ENCODE peak calls at places on chromosome 11, in nine cellular contexts. G, C, M, F, I, X, P, V and O are unnamed samples.

GRCh38 chr11:60743058-60743457 is 13.6 kb upstream of the MS4A15 start:
- DNase-seq in G (no peak), C (no peak), M (no peak), F (no peak), I (no peak), X (no peak), P (no peak), V (no peak), O (no peak)

GRCh38 chr11:77203901-77204755 is 76.1 kb downstream of the MYO7A start:
- DNase-seq in G (no peak), C (peak), M (no peak), F (no peak), I (no peak), X (no peak), P (no peak), V (peak), O (no peak)

GRCh38 chr11:35165416-35166368 is 26.7 kb downstream of the CD44 start:
- DNase-seq in G (no peak), C (no peak), M (peak), F (peak), I (no peak), X (no peak), P (no peak), V (no peak), O (peak)

GRCh38 chr11:7673724-7674434 is 579 bp upstream of the CYB5R2 start:
- DNase-seq in G (no peak), C (peak), M (no peak), F (no peak), I (no peak), X (no peak), P (no peak), V (peak), O (no peak)

GRCh38 chr11:134464196-134464595 is 52.2 kb upstream of the B3GAT1 start:
- DNase-seq in G (no peak), C (peak), M (no peak), F (no peak), I (no peak), X (no peak), P (no peak), V (no peak), O (no peak)

GRCh38 chr11:128394436-128395089 is 192.8 kb downstream of the ETS1 start:
- DNase-seq in G (no peak), C (no peak), M (no peak), F (no peak), I (no peak), X (no peak), P (no peak), V (peak), O (no peak)

GRCh38 chr11:10900686-10901415 is 43.0 kb upstream of the ZBED5 start:
- DNase-seq in G (no peak), C (no peak), M (no peak), F (no peak), I (no peak), X (no peak), P (no peak), V (no peak), O (peak)

GRCh38 chr11:46710821-46711269 is 8.2 kb upstream of the F2 start:
- DNase-seq in G (peak), C (peak), M (no peak), F (no peak), I (no peak), X (no peak), P (no peak), V (peak), O (no peak)

GRCh38 chr11:83655996-83656395 is 369.8 kb upstream of the CCDC90B start:
- DNase-seq in G (no peak), C (no peak), M (no peak), F (no peak), I (no peak), X (no peak), P (no peak), V (no peak), O (no peak)

GRCh38 chr11:94583213-94583884 is 16.2 kb downstream of the PIWIL4 start:
- DNase-seq in G (no peak), C (no peak), M (no peak), F (no peak), I (no peak), X (no peak), P (no peak), V (no peak), O (no peak)

GRCh38 chr11:8577791-8578581 is 16.0 kb downstream of the STK33 start:
- DNase-seq in G (no peak), C (no peak), M (no peak), F (no peak), I (no peak), X (no peak), P (no peak), V (no peak), O (no peak)

GRCh38 chr11:45110562-45110961 is 35.9 kb upstream of the PRDM11 start:
- DNase-seq in G (no peak), C (peak), M (peak), F (no peak), I (no peak), X (peak), P (peak), V (peak), O (peak)

GRCh38 chr11:73410627-73411026 is 34.4 kb downstream of the RELT start:
- DNase-seq in G (no peak), C (no peak), M (no peak), F (no peak), I (no peak), X (no peak), P (no peak), V (no peak), O (no peak)

GRCh38 chr11:129374081-129374992 is 1.3 kb upstream of the BARX2 start:
- DNase-seq in G (no peak), C (no peak), M (no peak), F (no peak), I (no peak), X (peak), P (no peak), V (no peak), O (no peak)

DNA sequence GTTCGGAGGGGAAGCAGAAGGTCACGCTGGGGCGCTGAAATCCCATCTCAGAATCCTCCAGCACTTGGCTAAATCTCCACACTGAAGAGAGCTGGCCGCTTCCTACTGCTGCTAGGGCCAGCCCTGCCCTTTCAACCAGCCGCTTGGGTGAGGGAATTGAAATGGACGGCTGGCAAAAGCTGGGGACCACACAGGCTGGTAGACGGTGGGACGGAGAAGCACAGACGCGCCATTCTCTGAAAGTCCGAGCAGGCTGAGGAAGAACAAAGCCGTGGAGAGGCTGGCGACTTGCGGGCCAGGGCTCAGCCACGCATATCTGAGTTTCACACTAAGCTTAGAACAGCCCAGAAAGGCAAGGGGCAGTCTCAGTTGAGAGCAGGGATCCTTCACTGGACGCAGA is 3.6 kb downstream of the EHD1 start:
- DNase-seq in G (no peak), C (no peak), M (no peak), F (no peak), I (no peak), X (no peak), P (no peak), V (no peak), O (no peak)
- TF ChIP-seq POLR2A in G (no peak), C (no peak), M (no peak), F (no peak), I (no peak), X (no peak), P (no peak), V (no peak), O (no peak)

GRCh38 chr11:113096661-113097060 is 135.4 kb downstream of the NCAM1 start:
- DNase-seq in G (no peak), C (no peak), M (no peak), F (no peak), I (no peak), X (no peak), P (no peak), V (no peak), O (no peak)
- TF ChIP-seq POLR2A in G (no peak), C (no peak), M (no peak), F (no peak), I (no peak), X (no peak), P (no peak), V (no peak), O (no peak)

GRCh38 chr11:65384301-65384889 is 1.9 kb upstream of the SLC25A45 start:
- DNase-seq in G (no peak), C (no peak), M (no peak), F (peak), I (no peak), X (no peak), P (no peak), V (no peak), O (no peak)

GRCh38 chr11:65389294-65389980 is 3.0 kb downstream of the FRMD8 start:
- DNase-seq in G (no peak), C (peak), M (no peak), F (no peak), I (no peak), X (no peak), P (no peak), V (no peak), O (no peak)

GRCh38 chr11:65383778-65384177 is 1.3 kb upstream of the SLC25A45 start:
- DNase-seq in G (no peak), C (no peak), M (no peak), F (no peak), I (no peak), X (no peak), P (no peak), V (no peak), O (no peak)

GRCh38 chr11:65388731-65389130 is 2.3 kb downstream of the FRMD8 start:
- DNase-seq in G (no peak), C (no peak), M (no peak), F (no peak), I (no peak), X (no peak), P (no peak), V (no peak), O (no peak)

DNA sequence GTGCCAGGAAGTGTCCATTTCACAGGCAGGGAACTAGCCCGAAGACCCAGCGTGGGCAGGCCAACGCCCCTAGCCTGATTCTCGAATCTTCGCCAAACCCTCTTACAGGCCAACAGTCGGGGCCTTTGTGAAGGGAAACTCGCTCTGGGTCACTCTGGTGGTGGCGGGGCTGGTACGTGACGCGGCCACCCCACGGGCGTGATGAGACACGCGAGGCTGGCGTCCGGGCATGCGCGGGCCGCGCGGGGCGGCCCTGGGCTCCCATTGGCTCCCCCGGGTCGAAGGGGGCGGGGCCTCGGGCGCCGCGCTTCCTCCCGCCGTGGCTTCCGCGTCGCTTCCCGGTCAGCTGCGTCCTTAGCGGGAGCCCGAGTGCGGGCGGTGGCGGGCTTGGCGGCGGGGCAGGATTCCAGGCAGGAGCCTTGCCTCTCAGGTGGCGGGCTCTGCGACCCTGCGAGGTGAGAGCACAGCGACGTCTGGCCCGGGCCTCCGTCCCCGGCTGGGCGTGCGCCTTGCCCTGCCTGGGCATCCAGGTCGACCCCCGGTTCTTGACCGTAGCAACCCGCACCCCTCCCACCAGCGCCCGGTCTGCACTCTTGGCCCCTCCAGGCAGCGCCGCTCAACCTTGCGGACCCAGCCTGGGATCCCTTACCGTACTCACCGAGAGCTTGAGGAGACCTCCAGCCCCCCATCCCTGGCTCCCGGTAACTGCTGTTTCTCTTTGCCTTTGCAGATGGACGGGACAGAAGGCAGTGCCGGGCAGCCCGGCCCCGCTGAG is at the start of gene FRMD8:
- DNase-seq in G (peak), C (peak), M (peak), F (peak), I (peak), X (peak), P (peak), V (peak), O (peak)
- TF ChIP-seq POLR2A in G (peak), C (peak), M (peak), F (peak), I (peak), X (peak), P (peak), V (peak), O (peak)

GRCh38 chr11:69437876-69438205 is 43.6 kb upstream of the LINC01488 start:
- DNase-seq in G (no peak), C (no peak), M (no peak), F (no peak), I (peak), X (no peak), P (no peak), V (no peak), O (no peak)
- TF ChIP-seq POLR2A in G (no peak), C (no peak), M (no peak), F (no peak), I (no peak), X (no peak), P (no peak), V (no peak), O (no peak)